ENCODE peak calls at places on chromosomes 2 and 18, in ten cellular contexts. E, G, K, I, Y, X, D, A, W and N are unnamed samples.

GRCh38 chr2:133166024-133166423 is 402.2 kb downstream of the NCKAP5 start:
- DNase-seq in E (no peak), G (no peak), D (no peak), Y (no peak), X (no peak), K (no peak), W (peak), I (no peak), A (no peak), N (no peak)

GRCh38 chr2:238441262-238442114 is 14.8 kb downstream of the ASB1 start:
- DNase-seq in D (no peak), I (no peak), X (peak), E (peak), A (no peak), Y (no peak), K (no peak), G (no peak), W (no peak), N (no peak)

GRCh38 chr18:26159353-26159752 is 25.7 kb downstream of the PSMA8 start:
- DNase-seq in A (no peak), W (no peak), K (no peak), G (no peak), X (no peak), I (no peak), E (no peak), Y (peak), D (peak), N (no peak)

GRCh38 chr2:159902722-159903121 is 104.7 kb upstream of the CD302 start:
- DNase-seq in I (no peak), A (no peak), D (no peak), Y (no peak), G (no peak), E (no peak), W (no peak), X (no peak), K (no peak), N (no peak)

GRCh38 chr2:236259371-236259770 is 4.8 kb downstream of the ASB18 start:
- DNase-seq in X (no peak), K (no peak), A (no peak), Y (no peak), I (no peak), W (no peak), G (no peak), E (no peak), D (no peak), N (no peak)

GRCh38 chr18:39761273-39761672 is 2193.8 kb upstream of the PIK3C3 start:
- DNase-seq in W (no peak), E (no peak), A (no peak), Y (no peak), G (no peak), X (no peak), I (no peak), K (no peak), D (no peak), N (no peak)

GRCh38 chr18:28065793-28066186 is 111.1 kb downstream of the CDH2 start:
- DNase-seq in I (no peak), E (no peak), A (no peak), G (no peak), Y (no peak), W (no peak), K (no peak), X (no peak), D (no peak), N (no peak)

GRCh38 chr18:80170395-80171094 is 61.5 kb downstream of the ADNP2 start:
- DNase-seq in W (no peak), E (no peak), K (no peak), G (no peak), I (no peak), Y (no peak), A (no peak), X (no peak), D (no peak), N (no peak)

GRCh38 chr2:182081602-182082260 is 96.1 kb downstream of the PPP1R1C start:
- DNase-seq in Y (no peak), W (no peak), I (no peak), G (no peak), D (no peak), E (no peak), X (no peak), A (no peak), K (no peak), N (no peak)

GRCh38 chr2:96957299-96957698 is 29.1 kb downstream of the FAM178B start:
- DNase-seq in G (no peak), X (no peak), Y (no peak), E (no peak), A (no peak), I (no peak), K (no peak), W (no peak), D (no peak), N (no peak)

GRCh38 chr2:240438810-240439697 is 3.6 kb downstream of the GPC1 start:
- DNase-seq in X (no peak), A (no peak), D (peak), I (no peak), W (no peak), K (no peak), Y (no peak), G (no peak), E (no peak), N (no peak)

GRCh38 chr18:77102246-77103040 is 30.1 kb downstream of the MBP start:
- DNase-seq in W (peak), I (no peak), D (no peak), K (no peak), G (peak), E (no peak), Y (no peak), X (peak), A (no peak), N (no peak)

GRCh38 chr2:187138240-187138639 is 289.3 kb upstream of the ZSWIM2 start:
- DNase-seq in Y (no peak), I (no peak), E (peak), G (peak), W (peak), X (peak), K (no peak), D (peak), A (peak), N (peak)

GRCh38 chr2:64260817-64261216 is 116.6 kb upstream of the PELI1 start:
- DNase-seq in G (peak), K (peak), Y (no peak), D (peak), A (peak), I (no peak), W (no peak), X (no peak), E (no peak), N (no peak)

GRCh38 chr2:168336786-168337388 is 89.5 kb upstream of the STK39 start:
- DNase-seq in W (peak), I (no peak), Y (peak), K (peak), G (peak), D (peak), X (no peak), E (peak), A (no peak), N (no peak)
- TF ChIP-seq CTCF in W (peak), I (peak), Y (peak), K (peak), G (peak), D (peak), X (peak), E (peak), A (no peak), N (no peak)

DNA sequence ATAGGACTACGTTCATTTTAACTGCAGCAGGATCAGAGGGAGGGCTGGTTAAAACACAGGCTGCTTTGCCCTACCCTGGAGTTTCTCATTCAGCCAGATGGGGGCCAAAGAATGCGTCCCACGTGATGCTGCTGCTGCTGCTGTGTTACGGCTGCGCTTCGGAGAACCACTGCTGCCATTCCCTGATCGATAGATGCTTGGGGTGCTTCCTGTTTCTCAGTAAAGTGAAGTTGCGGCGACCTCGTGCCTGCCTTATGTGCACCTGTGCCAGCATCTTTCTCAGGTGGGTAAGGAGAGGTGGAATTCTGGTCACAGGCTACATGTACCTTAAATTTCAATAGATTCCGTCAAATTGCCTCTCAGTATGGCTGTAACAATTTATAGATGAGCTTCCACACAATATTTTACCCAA is 24.7 kb upstream of the TOGARAM2 start:
- DNase-seq in A (peak), I (peak), G (peak), Y (peak), E (peak), X (no peak), D (peak), K (no peak), W (peak), N (peak)
- TF ChIP-seq CTCF in A (no peak), I (peak), G (no peak), Y (no peak), E (peak), X (peak), D (no peak), K (no peak), W (peak), N (no peak)

DNA sequence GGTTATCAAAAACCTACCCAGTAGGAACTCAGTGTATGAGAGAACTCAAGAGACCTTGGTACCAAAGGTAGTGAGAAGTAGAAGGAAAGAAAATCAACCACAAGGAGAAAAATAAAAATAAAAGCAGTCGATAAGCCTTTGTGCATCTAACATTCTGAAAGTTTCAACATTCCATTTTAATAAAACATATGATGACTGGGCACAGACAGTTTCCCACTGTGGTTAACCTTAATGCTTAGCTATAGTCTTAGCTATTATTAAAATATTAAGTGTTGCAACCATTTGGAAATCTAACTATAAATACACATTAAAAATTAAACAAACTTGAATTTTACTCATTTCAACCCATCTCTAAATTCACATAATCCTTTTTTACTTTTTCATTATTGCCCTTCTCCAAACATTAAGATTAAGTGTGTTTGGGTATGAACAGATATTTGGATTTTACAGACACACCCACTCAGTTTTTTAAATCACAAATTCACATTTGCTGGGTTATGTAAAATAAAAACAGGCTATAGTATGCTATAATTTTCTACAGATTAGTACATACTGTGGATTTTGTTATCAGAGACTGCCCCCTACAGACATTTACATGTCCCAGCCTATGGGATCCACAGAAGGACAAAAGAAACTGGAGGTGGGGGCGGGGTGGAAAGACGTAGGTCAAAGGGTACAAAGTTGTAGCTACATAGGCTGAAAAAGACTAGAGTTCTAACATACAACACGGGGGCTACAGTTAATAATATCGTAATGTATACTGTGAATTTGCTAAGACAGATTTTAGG is 32.8 kb downstream of the SRBD1 start:
- DNase-seq in W (peak), K (no peak), X (peak), G (peak), I (no peak), E (peak), D (peak), Y (no peak), A (peak), N (peak)
- TF ChIP-seq CTCF in W (peak), K (no peak), X (peak), G (peak), I (peak), E (peak), D (peak), Y (no peak), A (peak), N (peak)

GRCh38 chr2:9230881-9231280 is 24.3 kb downstream of the ASAP2 start:
- DNase-seq in Y (no peak), D (no peak), E (no peak), X (no peak), I (no peak), K (no peak), A (no peak), W (no peak), G (no peak), N (no peak)

GRCh38 chr2:9230051-9230802 is 23.6 kb downstream of the ASAP2 start:
- DNase-seq in X (no peak), G (no peak), D (no peak), E (peak), K (no peak), W (no peak), Y (no peak), A (no peak), I (no peak), N (peak)

GRCh38 chr2:9232886-9233285 is 26.3 kb downstream of the ASAP2 start:
- DNase-seq in K (no peak), E (no peak), I (no peak), G (no peak), Y (no peak), A (no peak), W (peak), D (no peak), X (peak), N (no peak)

GRCh38 chr2:9232166-9232479 is 25.5 kb downstream of the ASAP2 start:
- DNase-seq in D (no peak), A (no peak), I (no peak), W (no peak), G (no peak), X (no peak), K (no peak), Y (no peak), E (no peak), N (no peak)

GRCh38 chr2:9231291-9232165 is 24.9 kb downstream of the ASAP2 start:
- DNase-seq in I (no peak), D (no peak), A (no peak), W (no peak), X (no peak), K (no peak), Y (no peak), E (no peak), G (no peak), N (no peak)
- TF ChIP-seq CTCF in I (no peak), D (no peak), A (no peak), W (no peak), X (no peak), K (no peak), Y (no peak), E (no peak), G (no peak), N (no peak)

GRCh38 chr2:168246483-168247340 is 683 bp downstream of the STK39 start:
- DNase-seq in I (peak), K (peak), D (peak), G (peak), Y (peak), E (peak), A (peak), W (peak), X (peak), N (peak)
- TF ChIP-seq CTCF in I (peak), K (no peak), D (peak), G (no peak), Y (peak), E (peak), A (no peak), W (no peak), X (peak), N (no peak)

GRCh38 chr2:232419245-232420072 is 12.8 kb downstream of the ALPG start:
- DNase-seq in W (no peak), E (no peak), D (no peak), K (no peak), X (no peak), Y (no peak), A (no peak), I (no peak), G (no peak), N (no peak)
- TF ChIP-seq CTCF in W (no peak), E (no peak), D (no peak), K (no peak), X (no peak), Y (no peak), A (no peak), I (no peak), G (no peak), N (no peak)

DNA sequence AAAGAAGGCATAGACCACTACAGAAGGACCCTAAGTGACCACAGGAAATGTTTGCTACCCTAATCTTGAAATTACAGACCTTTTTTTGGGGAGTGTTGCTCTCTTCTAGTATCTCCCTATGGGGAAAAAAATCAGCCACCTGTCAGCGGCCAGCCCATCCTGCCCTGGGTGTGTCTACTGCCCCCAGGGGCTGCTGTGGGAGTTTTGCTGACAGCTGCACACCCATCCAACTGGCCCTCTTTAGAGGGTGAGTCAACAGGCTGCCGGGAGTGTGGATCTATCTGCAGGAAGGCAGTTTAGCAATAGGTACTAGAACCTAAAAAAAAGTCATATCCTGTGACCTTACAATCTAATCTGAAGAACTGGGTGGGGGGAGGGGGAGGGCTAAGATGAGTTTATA is 796 bp upstream of the DYSF start:
- DNase-seq in G (peak), A (peak), X (peak), K (no peak), W (no peak), I (no peak), E (peak), D (peak), Y (peak), N (peak)
- TF ChIP-seq CTCF in G (no peak), A (no peak), X (peak), K (no peak), W (peak), I (peak), E (peak), D (no peak), Y (no peak), N (no peak)

GRCh38 chr2:68356599-68357239 is 8.4 kb upstream of the PLEK start:
- DNase-seq in E (no peak), X (no peak), W (no peak), Y (no peak), I (no peak), A (no peak), G (no peak), K (no peak), D (no peak), N (no peak)
- TF ChIP-seq CTCF in E (no peak), X (no peak), W (no peak), Y (no peak), I (no peak), A (no peak), G (no peak), K (no peak), D (no peak), N (no peak)